ENCODE peak calls at places on chromosomes 5 and 9, in ten cellular contexts. One of them, this sample, is unnamed.

GRCh38 chr9:98074119-98074990 is 17.8 kb downstream of the NANS start:
- DNase-seq in astrocyte of the spinal cord: peak
- DNase-seq in smooth muscle cell of the brain vasculature: no peak
- DNase-seq in ACHN: peak
- DNase-seq in GM12865: peak
- DNase-seq in NCI-H345: peak
- DNase-seq in ELF-1: peak
- DNase-seq in caudate nucleus: no peak
- DNase-seq in non-pigmented ciliary epithelial cell: no peak
- DNase-seq in M059J: peak
- DNase-seq in this sample: peak

GRCh38 chr9:126690431-126691051 is 76.8 kb downstream of the LMX1B start:
- DNase-seq in astrocyte of the spinal cord: no peak
- DNase-seq in smooth muscle cell of the brain vasculature: no peak
- DNase-seq in ACHN: peak
- DNase-seq in GM12865: peak
- DNase-seq in NCI-H345: peak
- DNase-seq in ELF-1: peak
- DNase-seq in caudate nucleus: no peak
- DNase-seq in non-pigmented ciliary epithelial cell: no peak
- DNase-seq in M059J: no peak
- DNase-seq in this sample: no peak

GRCh38 chr5:72523960-72524582 is 16.9 kb upstream of the ZNF366 start:
- DNase-seq in astrocyte of the spinal cord: peak
- DNase-seq in smooth muscle cell of the brain vasculature: peak
- DNase-seq in ACHN: peak
- DNase-seq in GM12865: peak
- DNase-seq in NCI-H345: no peak
- DNase-seq in ELF-1: no peak
- DNase-seq in caudate nucleus: no peak
- DNase-seq in non-pigmented ciliary epithelial cell: peak
- DNase-seq in M059J: peak
- DNase-seq in this sample: peak

GRCh38 chr5:9245071-9245470 is 300.8 kb downstream of the SEMA5A start:
- DNase-seq in astrocyte of the spinal cord: no peak
- DNase-seq in smooth muscle cell of the brain vasculature: no peak
- DNase-seq in ACHN: no peak
- DNase-seq in GM12865: no peak
- DNase-seq in NCI-H345: no peak
- DNase-seq in ELF-1: no peak
- DNase-seq in caudate nucleus: no peak
- DNase-seq in non-pigmented ciliary epithelial cell: no peak
- DNase-seq in M059J: peak
- DNase-seq in this sample: no peak

GRCh38 chr5:149828161-149829011 is 98.3 kb downstream of the PPARGC1B start:
- DNase-seq in astrocyte of the spinal cord: peak
- DNase-seq in smooth muscle cell of the brain vasculature: peak
- DNase-seq in ACHN: peak
- DNase-seq in GM12865: peak
- DNase-seq in NCI-H345: peak
- DNase-seq in ELF-1: peak
- DNase-seq in caudate nucleus: no peak
- DNase-seq in non-pigmented ciliary epithelial cell: peak
- DNase-seq in M059J: peak
- DNase-seq in this sample: peak

GRCh38 chr9:9920425-9920824 is 692.4 kb downstream of the PTPRD start:
- DNase-seq in astrocyte of the spinal cord: no peak
- DNase-seq in smooth muscle cell of the brain vasculature: no peak
- DNase-seq in ACHN: peak
- DNase-seq in GM12865: no peak
- DNase-seq in NCI-H345: no peak
- DNase-seq in ELF-1: no peak
- DNase-seq in caudate nucleus: no peak
- DNase-seq in non-pigmented ciliary epithelial cell: no peak
- DNase-seq in M059J: no peak
- DNase-seq in this sample: no peak

GRCh38 chr5:36298546-36298945 is 3.2 kb downstream of the RANBP3L start:
- DNase-seq in astrocyte of the spinal cord: peak
- DNase-seq in smooth muscle cell of the brain vasculature: no peak
- DNase-seq in ACHN: no peak
- DNase-seq in GM12865: no peak
- DNase-seq in NCI-H345: no peak
- DNase-seq in ELF-1: no peak
- DNase-seq in caudate nucleus: no peak
- DNase-seq in non-pigmented ciliary epithelial cell: no peak
- DNase-seq in M059J: no peak
- DNase-seq in this sample: no peak

GRCh38 chr5:174235993-174236528 is 190.6 kb downstream of the NSG2 start:
- DNase-seq in astrocyte of the spinal cord: no peak
- DNase-seq in smooth muscle cell of the brain vasculature: no peak
- DNase-seq in ACHN: no peak
- DNase-seq in GM12865: no peak
- DNase-seq in NCI-H345: no peak
- DNase-seq in ELF-1: no peak
- DNase-seq in caudate nucleus: no peak
- DNase-seq in non-pigmented ciliary epithelial cell: no peak
- DNase-seq in M059J: no peak
- DNase-seq in this sample: no peak

GRCh38 chr5:38420246-38420645 is 136.2 kb downstream of the LIFR start:
- DNase-seq in astrocyte of the spinal cord: no peak
- DNase-seq in smooth muscle cell of the brain vasculature: no peak
- DNase-seq in ACHN: no peak
- DNase-seq in GM12865: no peak
- DNase-seq in NCI-H345: no peak
- DNase-seq in ELF-1: no peak
- DNase-seq in caudate nucleus: no peak
- DNase-seq in non-pigmented ciliary epithelial cell: no peak
- DNase-seq in M059J: no peak
- DNase-seq in this sample: no peak

GRCh38 chr9:101592788-101593187 is 2.0 kb downstream of the PPP3R2 start:
- DNase-seq in astrocyte of the spinal cord: no peak
- DNase-seq in smooth muscle cell of the brain vasculature: no peak
- DNase-seq in ACHN: no peak
- DNase-seq in GM12865: no peak
- DNase-seq in NCI-H345: no peak
- DNase-seq in ELF-1: no peak
- DNase-seq in caudate nucleus: no peak
- DNase-seq in non-pigmented ciliary epithelial cell: no peak
- DNase-seq in M059J: no peak
- DNase-seq in this sample: no peak